ENCODE peak calls at places on chromosome X, in eight cellular contexts. Y is endothelial cell; U is NCI-H82; O is activated CD4-positive, alpha-beta T cell treated with anti-CD3 and anti-CD28 coated beads, Interleukin-2, amount 10 ng/mL, durations not matched to agents 7 days and 5 days; P is ELF-1; X is anterior cingulate cortex; T is posterior vena cava; H is IMR-90. Z is an unnamed sample.

GRCh38 chrX:9746148-9746880 is 19.3 kb downstream of the GPR143 start:
- DNase-seq in P (peak), Y (no peak), O (no peak), T (no peak), X (no peak), U (no peak), H (peak), Z (no peak)

GRCh38 chrX:22041931-22042530 is 9.9 kb downstream of the PHEX start:
- DNase-seq in T (no peak), O (no peak), U (no peak), X (no peak), Y (no peak), P (no peak), H (no peak), Z (no peak)

GRCh38 chrX:94288325-94288724 is 614.3 kb downstream of the FAM133A start:
- DNase-seq in O (no peak), P (no peak), T (no peak), X (no peak), Y (no peak), H (no peak), U (peak), Z (no peak)

GRCh38 chrX:67781132-67781531 is 237.3 kb downstream of the AR start:
- DNase-seq in P (no peak), U (no peak), T (no peak), Y (no peak), X (no peak), H (no peak), O (no peak), Z (no peak)

GRCh38 chrX:23656684-23657083 is 10.6 kb upstream of the PRDX4 start:
- DNase-seq in O (no peak), P (peak), H (peak), X (no peak), U (no peak), T (no peak), Y (no peak), Z (no peak)

GRCh38 chrX:29229802-29230201 is 642.6 kb downstream of the IL1RAPL1 start:
- DNase-seq in O (no peak), Y (no peak), H (peak), X (no peak), P (no peak), U (no peak), T (no peak), Z (no peak)

GRCh38 chrX:139533444-139533843 is 2.9 kb downstream of the F9 start:
- DNase-seq in H (no peak), X (no peak), U (no peak), P (no peak), T (no peak), Y (no peak), O (no peak), Z (no peak)

GRCh38 chrX:40476958-40477357 is 103.8 kb upstream of the ATP6AP2 start:
- DNase-seq in X (no peak), U (peak), Y (no peak), H (no peak), T (no peak), P (no peak), O (no peak), Z (no peak)

GRCh38 chrX:134512566-134512965 is 52.6 kb downstream of the HPRT1 start:
- DNase-seq in P (peak), H (peak), X (no peak), T (no peak), U (no peak), O (no peak), Y (no peak), Z (peak)

GRCh38 chrX:12570859-12571501 is 220.2 kb upstream of the PRPS2 start:
- DNase-seq in T (no peak), X (no peak), H (no peak), Y (no peak), U (no peak), O (no peak), P (no peak), Z (no peak)